ENCODE peak calls at places on chromosomes 4 and X, in eight cellular contexts. S is psoas muscle; E is thyroid gland; I is transverse colon; X is suprapubic skin; Y is lower lobe of right lung; Q is neural progenitor cell; Z is CD4-positive, CD25-positive, alpha-beta regulatory T cell. B is an unnamed sample.

GRCh38 chr4:123862812-123863211 is 466.2 kb downstream of the SPRY1 start:
- DNase-seq in S (no peak), Y (no peak), Z (no peak), X (no peak), I (no peak), E (no peak), Q (peak; percentile 14), B (peak; percentile 64)

GRCh38 chr4:149322203-149322602 is 493.4 kb downstream of the IQCM start:
- DNase-seq in S (no peak), X (no peak), E (no peak), I (no peak), Q (peak; percentile 22), Y (no peak), Z (no peak), B (no peak)

GRCh38 chrX:40326186-40326965 is 228.6 kb upstream of the BCOR start:
- DNase-seq in E (no peak), S (no peak), Z (no peak), I (no peak), Y (no peak), Q (no peak), X (no peak), B (peak; percentile 1)

GRCh38 chr4:89196056-89196674 is 84.8 kb downstream of the TIGD2 start:
- DNase-seq in S (no peak), X (no peak), Z (no peak), I (no peak), Y (no peak), E (no peak), Q (no peak), B (peak; percentile 2)

GRCh38 chr4:186693159-186693815 is 30.4 kb downstream of the FAT1 start:
- DNase-seq in Y (peak; percentile 58), X (peak; percentile 88), Z (no peak), I (peak; percentile 69), S (peak; percentile 66), Q (no peak), E (peak; percentile 80), B (peak; percentile 44)

GRCh38 chr4:77021614-77022089 is 54.1 kb downstream of the CCNI start:
- DNase-seq in S (no peak), Q (no peak), I (no peak), Z (no peak), X (no peak), Y (no peak), E (peak; percentile 39), B (no peak)

GRCh38 chr4:141347738-141348524 is 127.2 kb downstream of the ZNF330 start:
- DNase-seq in Q (no peak), E (peak; percentile 38), Y (no peak), I (no peak), X (no peak), S (no peak), Z (no peak), B (no peak)

GRCh38 chr4:148273501-148273986 is 168.7 kb downstream of the NR3C2 start:
- DNase-seq in Y (no peak), Z (no peak), S (no peak), X (no peak), Q (no peak), I (no peak), E (peak; percentile 64), B (no peak)

GRCh38 chrX:107716816-107717700 is 58.5 kb downstream of the TSC22D3 start:
- DNase-seq in X (peak; percentile 95), I (peak; percentile 90), Z (peak; percentile 83), E (peak; percentile 89), Y (peak; percentile 90), Q (peak; percentile 69), S (peak; percentile 95), B (peak; percentile 53)

GRCh38 chr4:78818530-78818929 is 42.4 kb downstream of the BMP2K start:
- DNase-seq in S (no peak), Q (no peak), I (no peak), Y (no peak), X (no peak), E (peak; percentile 25), Z (no peak), B (no peak)

GRCh38 chrX:6227445-6227820 is 1.2 kb downstream of the NLGN4X start:
- DNase-seq in X (no peak), Z (no peak), Q (peak; percentile 31), S (no peak), E (no peak), I (no peak), Y (no peak), B (no peak)

GRCh38 chr4:7766086-7766485 is 173.6 kb downstream of the AFAP1 start:
- DNase-seq in I (no peak), Q (no peak), X (no peak), E (no peak), Y (peak; percentile 20), Z (no peak), S (peak; percentile 22), B (no peak)

GRCh38 chr4:94127707-94128328 is 79.8 kb upstream of the SMARCAD1 start:
- DNase-seq in X (no peak), I (no peak), Y (no peak), Q (peak; percentile 37), S (no peak), E (no peak), Z (no peak), B (no peak)

GRCh38 chr4:137949746-137950145 is 292.4 kb downstream of the SLC7A11 start:
- DNase-seq in Y (no peak), Z (no peak), I (no peak), X (no peak), Q (no peak), E (no peak), S (no peak), B (peak; percentile 23)
- H3K4me1 ChIP-seq in Y (no peaks in the 10 kb centered on the region), Z (no peaks in the 10 kb centered on the region), I (no peaks in the 10 kb centered on the region), X (peaks cover 6% of the 10 kb centered on the region), Q (no peaks in the 10 kb centered on the region), E (no peaks in the 10 kb centered on the region), S (no peaks in the 10 kb centered on the region), B (no peaks in the 10 kb centered on the region)

GRCh38 chrX:69102805-69103204 is 62.4 kb downstream of the PJA1 start:
- DNase-seq in Y (no peak), S (no peak), I (no peak), E (no peak), Q (no peak), X (no peak), Z (no peak), B (no peak)

GRCh38 chrX:69100478-69100877 is 64.8 kb downstream of the PJA1 start:
- DNase-seq in X (no peak), S (no peak), Y (no peak), Z (no peak), Q (no peak), I (no peak), E (no peak), B (no peak)

GRCh38 chrX:69104756-69105434 is 60.4 kb downstream of the PJA1 start:
- DNase-seq in I (no peak), E (no peak), Z (no peak), X (no peak), Y (no peak), Q (no peak), S (no peak), B (no peak)

GRCh38 chrX:69101655-69102251 is 63.5 kb downstream of the PJA1 start:
- DNase-seq in S (no peak), Q (no peak), I (no peak), Y (no peak), E (no peak), X (no peak), Z (no peak), B (no peak)

GRCh38 chrX:69103539-69103938 is 61.7 kb downstream of the PJA1 start:
- DNase-seq in Y (no peak), S (no peak), E (no peak), I (no peak), Q (no peak), X (no peak), Z (no peak), B (no peak)
- H3K27ac ChIP-seq in Y (no peak overlapping the region), S (no peak overlapping the region), E (no peak overlapping the region), I (no peak overlapping the region), Q (no peak overlapping the region), X (no peak overlapping the region), Z (no peak overlapping the region), B (no peak overlapping the region)

DNA sequence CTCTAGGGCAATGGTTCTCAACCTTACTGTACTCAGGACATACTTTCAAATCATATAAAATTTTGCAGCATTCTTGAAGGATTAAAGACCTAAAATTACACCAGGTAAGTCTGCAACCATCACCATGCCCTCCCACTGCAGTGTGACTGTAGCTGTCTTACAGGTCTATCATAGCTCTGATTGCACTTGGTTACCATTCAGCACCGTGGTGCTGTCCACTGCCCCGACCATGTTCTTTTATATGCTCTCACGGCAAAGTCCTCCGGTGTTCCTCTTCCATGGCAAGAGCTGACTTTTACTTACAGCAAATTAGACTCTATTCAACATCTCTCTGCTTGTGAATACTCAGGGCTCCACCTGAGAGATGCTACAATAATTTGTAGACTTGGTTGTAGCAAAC is 11.5 kb downstream of the CRMP1 start:
- DNase-seq in S (no peak), I (no peak), X (no peak), Z (no peak), Q (peak; percentile 58), E (no peak), Y (no peak), B (no peak)
- H3K4me1 ChIP-seq in S (no peaks in the 10 kb centered on the region), I (no peaks in the 10 kb centered on the region), X (no peaks in the 10 kb centered on the region), Z (no peaks in the 10 kb centered on the region), Q (no peaks in the 10 kb centered on the region), E (no peaks in the 10 kb centered on the region), Y (no peaks in the 10 kb centered on the region), B (no peaks in the 10 kb centered on the region)

DNA sequence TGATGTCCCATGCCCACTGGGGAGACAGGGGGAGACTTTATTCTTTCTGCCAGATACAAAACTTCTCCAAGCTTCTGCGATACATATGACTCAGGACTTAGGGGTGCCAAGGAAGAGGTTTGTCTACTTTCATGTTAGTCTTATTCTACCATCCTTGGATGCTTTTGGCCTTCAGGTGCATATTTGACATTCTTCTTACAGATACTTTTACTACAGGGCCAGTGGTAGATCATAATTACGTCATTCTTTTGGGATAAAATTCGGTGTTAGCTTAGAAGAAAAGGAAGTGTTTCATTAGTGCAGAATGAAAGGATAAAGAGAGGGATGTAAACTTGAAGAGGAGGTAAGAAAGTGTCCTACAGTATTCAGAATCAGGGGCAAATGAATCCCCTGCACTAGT is 245.2 kb downstream of the THOC2 start:
- DNase-seq in I (no peak), Z (no peak), S (no peak), Y (no peak), Q (no peak), X (no peak), E (no peak), B (no peak)
- H3K27ac ChIP-seq in I (no peak overlapping the region), Z (no peak overlapping the region), S (no peak overlapping the region), Y (no peak overlapping the region), Q (no peak overlapping the region), X (no peak overlapping the region), E (no peak overlapping the region), B (no peak overlapping the region)

DNA sequence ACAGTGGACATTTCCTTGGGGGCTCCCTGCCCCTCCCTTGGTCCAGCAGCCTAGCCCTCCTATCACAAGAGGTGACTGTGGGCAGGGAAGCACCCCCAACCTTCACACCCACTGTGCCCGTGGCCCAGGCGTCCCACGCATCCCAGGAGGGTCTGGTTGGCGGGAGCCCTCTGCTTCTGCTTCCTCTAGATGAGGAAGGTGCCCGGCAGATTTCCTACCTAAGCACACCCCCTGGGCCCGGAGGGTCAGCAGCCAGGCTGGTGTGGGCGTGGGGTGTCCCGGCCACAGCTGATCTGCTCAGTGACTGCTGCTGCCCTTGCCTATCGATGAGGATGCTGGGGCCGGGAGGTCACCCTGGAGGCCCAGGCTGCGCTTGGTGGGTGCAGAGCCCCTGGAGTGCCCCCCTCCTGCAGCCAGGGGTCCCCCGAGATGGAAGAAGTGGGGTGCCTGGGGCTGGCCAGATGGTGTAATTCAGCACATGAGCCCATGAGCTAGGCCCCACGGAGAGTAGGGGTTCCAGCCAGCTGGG is 12.2 kb downstream of the SH3BP2 start:
- DNase-seq in I (no peak), Z (no peak), S (peak; percentile 48), X (no peak), Q (no peak), E (peak; percentile 2), Y (peak; percentile 45), B (no peak)
- H3K4me1 ChIP-seq in I (peaks cover 45% of the 10 kb centered on the region), Z (peaks cover 18% of the 10 kb centered on the region), S (peaks cover 48% of the 10 kb centered on the region), X (peaks cover 94% of the 10 kb centered on the region), Q (peaks cover 28% of the 10 kb centered on the region), E (peaks cover 60% of the 10 kb centered on the region), Y (peaks cover 92% of the 10 kb centered on the region), B (peaks cover 15% of the 10 kb centered on the region)

B was measured in foreskin keratinocyte.